ENCODE peak calls at places on chromosome 9, in four cellular contexts. One of them, this sample, is unnamed.

GRCh38 chr9:79567671-79568098 is 4.1 kb upstream of the TLE4 start:
- DNase-seq in GM23338: peak; percentile 33
- DNase-seq in GM20000: no peak
- DNase-seq in cardiac septum: no peak
- DNase-seq in this sample: peak; percentile 41

GRCh38 chr9:126587187-126588185 is 26.2 kb upstream of the LMX1B start:
- DNase-seq in GM20000: no peak
- DNase-seq in GM23338: peak; percentile 24
- DNase-seq in cardiac septum: peak; percentile 77
- DNase-seq in this sample: peak; percentile 73

GRCh38 chr9:128886211-128886826 is 4.4 kb downstream of the LRRC8A start:
- DNase-seq in GM23338: no peak
- DNase-seq in cardiac septum: no peak
- DNase-seq in GM20000: no peak
- DNase-seq in this sample: no peak

GRCh38 chr9:130780865-130781504 is 54.1 kb upstream of the ABL1 start:
- DNase-seq in GM23338: no peak
- DNase-seq in cardiac septum: no peak
- DNase-seq in GM20000: no peak
- DNase-seq in this sample: no peak

GRCh38 chr9:27437652-27438373 is 86.3 kb upstream of the IFNK start:
- DNase-seq in cardiac septum: no peak
- DNase-seq in GM20000: no peak
- DNase-seq in GM23338: no peak
- DNase-seq in this sample: no peak

GRCh38 chr9:95874303-95874988 is 1.0 kb upstream of the ERCC6L2 start:
- DNase-seq in cardiac septum: no peak
- DNase-seq in GM23338: peak; percentile 35
- DNase-seq in GM20000: no peak
- DNase-seq in this sample: peak; percentile 37

GRCh38 chr9:127802576-127803443 is at the start of gene FPGS:
- DNase-seq in GM20000: peak; percentile 99
- DNase-seq in cardiac septum: peak; percentile 93
- DNase-seq in GM23338: peak; percentile 94
- DNase-seq in this sample: peak; percentile 96

GRCh38 chr9:83219154-83219923 is 156.4 kb upstream of the RASEF start:
- DNase-seq in cardiac septum: peak; percentile 88
- DNase-seq in GM23338: peak; percentile 96
- DNase-seq in GM20000: peak; percentile 32
- DNase-seq in this sample: peak; percentile 93

GRCh38 chr9:100637787-100638186 is 59.9 kb downstream of the CAVIN4 start:
- DNase-seq in cardiac septum: no peak
- DNase-seq in GM20000: no peak
- DNase-seq in GM23338: peak; percentile 85
- DNase-seq in this sample: peak; percentile 91

GRCh38 chr9:22157271-22157670 is 148.2 kb upstream of the CDKN2B start:
- DNase-seq in cardiac septum: no peak
- DNase-seq in GM23338: no peak
- DNase-seq in GM20000: no peak
- DNase-seq in this sample: peak; percentile 11

GRCh38 chr9:135069556-135070197 is 17.8 kb upstream of the OLFM1 start:
- DNase-seq in cardiac septum: peak; percentile 47
- DNase-seq in GM20000: no peak
- DNase-seq in GM23338: no peak
- DNase-seq in this sample: no peak

GRCh38 chr9:136086213-136086881 is 8.7 kb downstream of the NACC2 start:
- DNase-seq in GM20000: peak; percentile 38
- DNase-seq in cardiac septum: no peak
- DNase-seq in GM23338: no peak
- DNase-seq in this sample: no peak

GRCh38 chr9:2943016-2943415 is 99.1 kb upstream of the PUM3 start:
- DNase-seq in GM23338: no peak
- DNase-seq in cardiac septum: no peak
- DNase-seq in GM20000: no peak
- DNase-seq in this sample: no peak

GRCh38 chr9:130049431-130050210 is 4.1 kb upstream of the GPR107 start:
- DNase-seq in GM23338: no peak
- DNase-seq in GM20000: no peak
- DNase-seq in cardiac septum: no peak
- DNase-seq in this sample: no peak

GRCh38 chr9:116482740-116483139 is 204.4 kb upstream of the TRIM32 start:
- DNase-seq in GM23338: peak; percentile 77
- DNase-seq in cardiac septum: no peak
- DNase-seq in GM20000: no peak
- DNase-seq in this sample: peak; percentile 67

GRCh38 chr9:120104771-120105170 is 475.2 kb downstream of the CDK5RAP2 start:
- DNase-seq in cardiac septum: no peak
- DNase-seq in GM20000: no peak
- DNase-seq in GM23338: no peak
- DNase-seq in this sample: no peak

GRCh38 chr9:72039532-72039931 is 20.9 kb downstream of the C9orf57 start:
- DNase-seq in GM23338: no peak
- DNase-seq in cardiac septum: no peak
- DNase-seq in GM20000: no peak
- DNase-seq in this sample: no peak

GRCh38 chr9:98791147-98792095 is 4.9 kb downstream of the ANKS6 start:
- DNase-seq in cardiac septum: peak; percentile 90
- DNase-seq in GM20000: peak; percentile 88
- DNase-seq in GM23338: peak; percentile 91
- DNase-seq in this sample: peak; percentile 93

GRCh38 chr9:98491778-98492177 is 217.0 kb downstream of the GABBR2 start:
- DNase-seq in GM20000: no peak
- DNase-seq in GM23338: no peak
- DNase-seq in cardiac septum: peak; percentile 68
- DNase-seq in this sample: peak; percentile 90

GRCh38 chr9:90975666-90976538 is 174.3 kb downstream of the SYK start:
- DNase-seq in GM23338: no peak
- DNase-seq in GM20000: no peak
- DNase-seq in cardiac septum: no peak
- DNase-seq in this sample: no peak

GRCh38 chr9:117091529-117091928 is 323.3 kb downstream of the ASTN2 start:
- DNase-seq in cardiac septum: no peak
- DNase-seq in GM20000: no peak
- DNase-seq in GM23338: peak; percentile 46
- DNase-seq in this sample: peak; percentile 51

GRCh38 chr9:13266172-13266571 is 13.3 kb downstream of the MPDZ start:
- DNase-seq in GM20000: no peak
- DNase-seq in cardiac septum: no peak
- DNase-seq in GM23338: no peak
- DNase-seq in this sample: no peak

GRCh38 chr9:98230789-98231188 is 24.7 kb downstream of the TBC1D2 start:
- DNase-seq in cardiac septum: no peak
- DNase-seq in GM20000: no peak
- DNase-seq in GM23338: no peak
- DNase-seq in this sample: no peak

GRCh38 chr9:130023147-130023787 is 19.7 kb downstream of the FNBP1 start:
- DNase-seq in cardiac septum: no peak
- DNase-seq in GM20000: peak; percentile 27
- DNase-seq in GM23338: no peak
- DNase-seq in this sample: peak; percentile 32

GRCh38 chr9:100397867-100398266 is 29.1 kb upstream of the MSANTD3 start:
- DNase-seq in GM23338: no peak
- DNase-seq in GM20000: no peak
- DNase-seq in cardiac septum: no peak
- DNase-seq in this sample: no peak

GRCh38 chr9:128065907-128066712 is 1.0 kb downstream of the NAIF1 start:
- DNase-seq in GM20000: no peak
- DNase-seq in GM23338: no peak
- DNase-seq in cardiac septum: no peak
- DNase-seq in this sample: no peak

GRCh38 chr9:131815971-131816873 is 76.3 kb upstream of the RAPGEF1 start:
- DNase-seq in GM23338: no peak
- DNase-seq in GM20000: no peak
- DNase-seq in cardiac septum: no peak
- DNase-seq in this sample: no peak

GRCh38 chr9:128498911-128499310 is 5.6 kb upstream of the GLE1 start:
- DNase-seq in cardiac septum: no peak
- DNase-seq in GM20000: no peak
- DNase-seq in GM23338: no peak
- DNase-seq in this sample: no peak

GRCh38 chr9:91949946-91950664 is at the start of gene ROR2:
- DNase-seq in cardiac septum: peak; percentile 73
- DNase-seq in GM20000: peak; percentile 86
- DNase-seq in GM23338: peak; percentile 91
- DNase-seq in this sample: peak; percentile 87

GRCh38 chr9:95048225-95049087 is 269.1 kb downstream of the FANCC start:
- DNase-seq in GM23338: peak; percentile 69
- DNase-seq in cardiac septum: peak; percentile 93
- DNase-seq in GM20000: peak; percentile 93
- DNase-seq in this sample: peak; percentile 88

GRCh38 chr9:27194401-27195091 is 85.5 kb downstream of the TEK start:
- DNase-seq in GM20000: no peak
- DNase-seq in GM23338: no peak
- DNase-seq in cardiac septum: no peak
- DNase-seq in this sample: peak; percentile 43

GRCh38 chr9:72539824-72540347 is 18.5 kb downstream of the TMC1 start:
- DNase-seq in GM20000: no peak
- DNase-seq in GM23338: peak; percentile 28
- DNase-seq in cardiac septum: no peak
- DNase-seq in this sample: no peak

GRCh38 chr9:123757960-123758359 is 172.0 kb downstream of the DENND1A start:
- DNase-seq in GM20000: no peak
- DNase-seq in cardiac septum: no peak
- DNase-seq in GM23338: no peak
- DNase-seq in this sample: no peak

GRCh38 chr9:96621619-96622018 is 2.0 kb upstream of the CDC14B start:
- DNase-seq in cardiac septum: no peak
- DNase-seq in GM20000: no peak
- DNase-seq in GM23338: peak; percentile 34
- DNase-seq in this sample: peak; percentile 52

GRCh38 chr9:134594376-134594941 is 47.1 kb upstream of the COL5A1 start:
- DNase-seq in cardiac septum: peak; percentile 72
- DNase-seq in GM23338: no peak
- DNase-seq in GM20000: no peak
- DNase-seq in this sample: no peak

This sample was measured in mesendoderm.